ENCODE peak calls at places on chromosomes 13 and 19, in eight cellular contexts. G is CD4-positive, alpha-beta T cell; S is kidney epithelial cell; V is mucosa of descending colon; U is brain microvascular endothelial cell; J is cardiac fibroblast; P is NCI-H82; D is Ammon's horn. L is an unnamed sample.

GRCh38 chr13:49497272-49497671 is 1.5 kb downstream of the PHF11 start:
- DNase-seq in G (no peak), S (no peak), V (no peak), U (no peak), J (no peak), P (no peak), D (no peak), L (no peak)

GRCh38 chr19:53432088-53432661 is 391 bp downstream of the ZNF761 start:
- DNase-seq in G (no peak), S (no peak), V (peak; percentile 60), U (peak; percentile 0), J (peak; percentile 3), P (peak; percentile 31), D (peak; percentile 9), L (peak; percentile 66)

GRCh38 chr19:58538257-58539168 is 5.4 kb upstream of the TRIM28 start:
- DNase-seq in G (no peak), S (no peak), V (peak; percentile 72), U (no peak), J (peak; percentile 54), P (peak; percentile 94), D (no peak), L (no peak)

GRCh38 chr13:27745301-27745700 is 47.0 kb upstream of the GSX1 start:
- DNase-seq in G (no peak), S (no peak), V (no peak), U (no peak), J (no peak), P (no peak), D (no peak), L (no peak)

GRCh38 chr19:17778621-17779280 is 16.2 kb upstream of the B3GNT3 start:
- DNase-seq in G (no peak), S (no peak), V (no peak), U (no peak), J (no peak), P (peak; percentile 72), D (no peak), L (no peak)

GRCh38 chr13:62185631-62186256 is 770.1 kb upstream of the PCDH20 start:
- DNase-seq in G (no peak), S (no peak), V (no peak), U (no peak), J (no peak), P (peak; percentile 54), D (no peak), L (no peak)

GRCh38 chr19:49896863-49897621 is at the start of gene IL4I1:
- DNase-seq in G (peak; percentile 41), S (peak; percentile 53), V (no peak), U (no peak), J (peak; percentile 40), P (no peak), D (peak; percentile 48), L (no peak)

GRCh38 chr13:92175330-92175729 is 776.9 kb downstream of the GPC5 start:
- DNase-seq in G (no peak), S (peak; percentile 26), V (no peak), U (peak; percentile 78), J (peak; percentile 86), P (peak; percentile 74), D (peak; percentile 14), L (peak; percentile 34)

GRCh38 chr13:95494082-95494681 is 58.3 kb upstream of the CLDN10 start:
- DNase-seq in G (no peak), S (no peak), V (no peak), U (peak; percentile 59), J (peak; percentile 83), P (peak; percentile 82), D (peak; percentile 74), L (peak; percentile 83)

GRCh38 chr13:109985871-109986270 is 199.5 kb upstream of the IRS2 start:
- DNase-seq in G (no peak), S (no peak), V (no peak), U (no peak), J (no peak), P (no peak), D (no peak), L (no peak)

GRCh38 chr19:2686347-2686746 is 16.1 kb downstream of the GNG7 start:
- DNase-seq in G (no peak), S (no peak), V (no peak), U (no peak), J (no peak), P (no peak), D (no peak), L (no peak)

GRCh38 chr13:99260216-99260615 is 2.0 kb upstream of the GPR18 start:
- DNase-seq in G (no peak), S (no peak), V (no peak), U (no peak), J (no peak), P (no peak), D (no peak), L (no peak)

GRCh38 chr19:1449467-1450442 is at the start of gene APC2:
- DNase-seq in G (no peak), S (no peak), V (no peak), U (no peak), J (no peak), P (peak; percentile 87), D (peak; percentile 90), L (peak; percentile 81)

GRCh38 chr13:41822560-41822959 is 138.3 kb downstream of the VWA8 start:
- DNase-seq in G (no peak), S (no peak), V (no peak), U (no peak), J (no peak), P (no peak), D (no peak), L (no peak)

GRCh38 chr19:48381178-48381950 is 10.0 kb downstream of the KDELR1 start:
- DNase-seq in G (no peak), S (no peak), V (no peak), U (no peak), J (no peak), P (no peak), D (no peak), L (no peak)

GRCh38 chr19:40962460-40962961 is 28.6 kb upstream of the CYP2B6 start:
- DNase-seq in G (no peak), S (no peak), V (no peak), U (peak; percentile 38), J (peak; percentile 13), P (no peak), D (no peak), L (peak; percentile 52)

GRCh38 chr13:77506874-77507273 is 28.6 kb upstream of the SCEL start:
- DNase-seq in G (no peak), S (no peak), V (no peak), U (no peak), J (peak; percentile 1), P (no peak), D (no peak), L (peak; percentile 51)

GRCh38 chr13:99353836-99354235 is 46.6 kb upstream of the GPR183 start:
- DNase-seq in G (no peak), S (no peak), V (no peak), U (peak; percentile 73), J (no peak), P (no peak), D (no peak), L (peak; percentile 55)

L was measured in adipocyte.